ENCODE peak calls at places on chromosomes 4 and X, in five cellular contexts. I, K, S, Y and F are unnamed samples.

GRCh38 chr4:6338951-6339817 is 69.5 kb downstream of the WFS1 start:
- DNase-seq in I (no peak), K (no peak), S (no peak), Y (no peak), F (no peak)

GRCh38 chr4:183666088-183666487 is 7.0 kb downstream of the TRAPPC11 start:
- DNase-seq in I (no peak), K (no peak), S (no peak), Y (no peak), F (no peak)

GRCh38 chrX:69137371-69137881 is 27.8 kb downstream of the PJA1 start:
- DNase-seq in I (no peak), K (peak), S (no peak), Y (no peak), F (no peak)

GRCh38 chr4:145047151-145047550 is 50.8 kb downstream of the ANAPC10 start:
- DNase-seq in I (no peak), K (peak), S (no peak), Y (no peak), F (no peak)

GRCh38 chr4:82706349-82707000 is 92.1 kb downstream of the SCD5 start:
- DNase-seq in I (no peak), K (peak), S (no peak), Y (no peak), F (no peak)

GRCh38 chrX:133794151-133794550 is 191.2 kb downstream of the GPC3 start:
- DNase-seq in I (no peak), K (no peak), S (no peak), Y (no peak), F (no peak)

GRCh38 chr4:108045687-108046024 is 56.0 kb downstream of the HADH start:
- DNase-seq in I (no peak), K (no peak), S (peak), Y (no peak), F (no peak)

GRCh38 chr4:110516106-110516922 is 40.4 kb downstream of the ENPEP start:
- DNase-seq in I (peak), K (peak), S (peak), Y (peak), F (no peak)

GRCh38 chrX:41822917-41823316 is 98.9 kb downstream of the GPR82 start:
- DNase-seq in I (no peak), K (no peak), S (no peak), Y (no peak), F (no peak)

GRCh38 chr4:8191136-8191747 is 7.8 kb upstream of the SH3TC1 start:
- DNase-seq in I (no peak), K (peak), S (peak), Y (no peak), F (peak)

GRCh38 chr4:122836941-122837340 is 10.3 kb downstream of the FGF2 start:
- DNase-seq in I (no peak), K (peak), S (no peak), Y (no peak), F (no peak)

GRCh38 chrX:28058906-28059305 is 77.7 kb upstream of the DCAF8L1 start:
- DNase-seq in I (no peak), K (peak), S (no peak), Y (no peak), F (no peak)

GRCh38 chrX:13340182-13340791 is 20.4 kb upstream of the ATXN3L start:
- DNase-seq in I (no peak), K (no peak), S (no peak), Y (no peak), F (no peak)

GRCh38 chr4:33390977-33391376 is 2670.8 kb downstream of the PCDH7 start:
- DNase-seq in I (no peak), K (no peak), S (no peak), Y (no peak), F (no peak)

GRCh38 chrX:47078129-47079043 is at the start of gene RGN:
- DNase-seq in I (no peak), K (no peak), S (peak), Y (peak), F (no peak)

GRCh38 chrX:42219231-42219630 is 295.9 kb upstream of the CASK start:
- DNase-seq in I (no peak), K (peak), S (no peak), Y (no peak), F (no peak)

GRCh38 chrX:153708415-153708814 is 15.8 kb downstream of the BCAP31 start:
- DNase-seq in I (peak), K (peak), S (peak), Y (peak), F (no peak)

GRCh38 chr4:82776925-82777542 is 21.6 kb downstream of the SCD5 start:
- DNase-seq in I (no peak), K (peak), S (no peak), Y (no peak), F (no peak)

GRCh38 chr4:172857026-172857425 is 311.6 kb upstream of the GALNT7 start:
- DNase-seq in I (no peak), K (no peak), S (no peak), Y (no peak), F (no peak)

GRCh38 chr4:186701788-186702187 is 21.9 kb downstream of the FAT1 start:
- DNase-seq in I (no peak), K (no peak), S (no peak), Y (no peak), F (no peak)

GRCh38 chr4:61795998-61796397 is 595.9 kb downstream of the ADGRL3 start:
- DNase-seq in I (no peak), K (no peak), S (no peak), Y (no peak), F (no peak)

GRCh38 chr4:116400480-116400879 is 684.9 kb downstream of the TRAM1L1 start:
- DNase-seq in I (no peak), K (peak), S (no peak), Y (no peak), F (no peak)

GRCh38 chr4:116066711-116067245 is 953.4 kb upstream of the NDST4 start:
- DNase-seq in I (no peak), K (no peak), S (no peak), Y (no peak), F (no peak)

GRCh38 chrX:12770440-12770839 is 20.8 kb upstream of the PRPS2 start:
- DNase-seq in I (no peak), K (peak), S (no peak), Y (no peak), F (no peak)

GRCh38 chr4:85966308-85966882 is 393.5 kb downstream of the MAPK10 start:
- DNase-seq in I (no peak), K (peak), S (no peak), Y (no peak), F (no peak)

GRCh38 chr4:8917321-8917811 is 45.7 kb upstream of the HMX1 start:
- DNase-seq in I (no peak), K (no peak), S (no peak), Y (peak), F (no peak)

GRCh38 chr4:1772869-1773538 is 20.1 kb upstream of the FGFR3 start:
- DNase-seq in I (no peak), K (no peak), S (no peak), Y (no peak), F (no peak)

GRCh38 chr4:180665481-180665880 is 1577.7 kb upstream of the TENM3 start:
- DNase-seq in I (no peak), K (no peak), S (no peak), Y (no peak), F (no peak)

GRCh38 chr4:153222162-153222789 is 18.0 kb downstream of the TRIM2 start:
- DNase-seq in I (peak), K (peak), S (peak), Y (peak), F (no peak)

GRCh38 chr4:110042540-110043517 is 130.1 kb downstream of the EGF start:
- DNase-seq in I (no peak), K (no peak), S (no peak), Y (no peak), F (no peak)

GRCh38 chrX:151704023-151704663 is 8.9 kb downstream of the PRRG3 start:
- DNase-seq in I (no peak), K (no peak), S (no peak), Y (no peak), F (no peak)

GRCh38 chr4:630661-631060 is 5.3 kb downstream of the PDE6B start:
- DNase-seq in I (no peak), K (no peak), S (no peak), Y (no peak), F (no peak)

GRCh38 chr4:35342833-35343232 is 901.5 kb downstream of the ARAP2 start:
- DNase-seq in I (no peak), K (no peak), S (no peak), Y (no peak), F (no peak)

GRCh38 chr4:116358633-116359222 is 726.6 kb downstream of the TRAM1L1 start:
- DNase-seq in I (no peak), K (peak), S (no peak), Y (peak), F (no peak)

GRCh38 chr4:173088144-173088543 is 80.5 kb upstream of the GALNT7 start:
- DNase-seq in I (no peak), K (no peak), S (no peak), Y (no peak), F (no peak)

GRCh38 chr4:151043803-151044535 is 28.9 kb upstream of the LRBA start:
- DNase-seq in I (no peak), K (no peak), S (no peak), Y (no peak), F (no peak)

GRCh38 chr4:153065286-153065685 is 129.2 kb downstream of the FHDC1 start:
- DNase-seq in I (no peak), K (no peak), S (no peak), Y (no peak), F (no peak)